ENCODE peak calls at places on chromosomes 13 and 19, in nine cellular contexts. One of them, this sample, is unnamed.

GRCh38 chr13:99812611-99813010 is 159.0 kb downstream of the ZIC5 start:
- DNase-seq in PC-3: peak
- DNase-seq in IMR-90: peak
- DNase-seq in natural killer cell: no peak
- DNase-seq in osteoblast: peak
- DNase-seq in glutamatergic neuron: no peak
- DNase-seq in BE2C: no peak
- DNase-seq in cardiac fibroblast: peak
- DNase-seq in mesothelial cell of epicardium: no peak
- DNase-seq in this sample: no peak

GRCh38 chr19:48053856-48054255 is 10.0 kb upstream of the CABP5 start:
- DNase-seq in BE2C: no peak
- DNase-seq in osteoblast: peak
- DNase-seq in IMR-90: no peak
- DNase-seq in glutamatergic neuron: no peak
- DNase-seq in natural killer cell: no peak
- DNase-seq in PC-3: no peak
- DNase-seq in cardiac fibroblast: no peak
- DNase-seq in mesothelial cell of epicardium: no peak
- DNase-seq in this sample: no peak

GRCh38 chr19:23273022-23273593 is 22.9 kb upstream of the ZNF724 start:
- DNase-seq in PC-3: no peak
- DNase-seq in natural killer cell: no peak
- DNase-seq in mesothelial cell of epicardium: no peak
- DNase-seq in cardiac fibroblast: peak
- DNase-seq in BE2C: no peak
- DNase-seq in glutamatergic neuron: no peak
- DNase-seq in osteoblast: no peak
- DNase-seq in IMR-90: no peak
- DNase-seq in this sample: no peak

GRCh38 chr19:42246869-42247630 is 4.6 kb upstream of the GSK3A start:
- DNase-seq in BE2C: no peak
- DNase-seq in natural killer cell: no peak
- DNase-seq in mesothelial cell of epicardium: no peak
- DNase-seq in osteoblast: peak
- DNase-seq in PC-3: no peak
- DNase-seq in glutamatergic neuron: no peak
- DNase-seq in IMR-90: peak
- DNase-seq in cardiac fibroblast: no peak
- DNase-seq in this sample: no peak

GRCh38 chr19:35856001-35856400 is 710 bp upstream of the KIRREL2 start:
- DNase-seq in osteoblast: no peak
- DNase-seq in mesothelial cell of epicardium: no peak
- DNase-seq in BE2C: no peak
- DNase-seq in cardiac fibroblast: no peak
- DNase-seq in natural killer cell: no peak
- DNase-seq in IMR-90: no peak
- DNase-seq in glutamatergic neuron: peak
- DNase-seq in PC-3: no peak
- DNase-seq in this sample: no peak

GRCh38 chr13:111243981-111244380 is 76.5 kb upstream of the TEX29 start:
- DNase-seq in IMR-90: no peak
- DNase-seq in natural killer cell: no peak
- DNase-seq in PC-3: no peak
- DNase-seq in osteoblast: no peak
- DNase-seq in cardiac fibroblast: no peak
- DNase-seq in glutamatergic neuron: no peak
- DNase-seq in mesothelial cell of epicardium: no peak
- DNase-seq in BE2C: no peak
- DNase-seq in this sample: no peak

GRCh38 chr13:31629085-31629785 is 110.1 kb upstream of the RXFP2 start:
- DNase-seq in glutamatergic neuron: no peak
- DNase-seq in PC-3: peak
- DNase-seq in natural killer cell: no peak
- DNase-seq in osteoblast: no peak
- DNase-seq in cardiac fibroblast: peak
- DNase-seq in mesothelial cell of epicardium: no peak
- DNase-seq in IMR-90: peak
- DNase-seq in BE2C: no peak
- DNase-seq in this sample: no peak

GRCh38 chr19:44611812-44612295 is 1.5 kb upstream of the IGSF23 start:
- DNase-seq in glutamatergic neuron: no peak
- DNase-seq in cardiac fibroblast: no peak
- DNase-seq in BE2C: no peak
- DNase-seq in PC-3: no peak
- DNase-seq in IMR-90: no peak
- DNase-seq in osteoblast: no peak
- DNase-seq in natural killer cell: no peak
- DNase-seq in mesothelial cell of epicardium: no peak
- DNase-seq in this sample: no peak

GRCh38 chr13:74662895-74663294 is 528.7 kb upstream of the KLF12 start:
- DNase-seq in cardiac fibroblast: no peak
- DNase-seq in natural killer cell: no peak
- DNase-seq in osteoblast: no peak
- DNase-seq in PC-3: no peak
- DNase-seq in mesothelial cell of epicardium: no peak
- DNase-seq in glutamatergic neuron: no peak
- DNase-seq in IMR-90: no peak
- DNase-seq in BE2C: peak
- DNase-seq in this sample: no peak

GRCh38 chr13:49731766-49732165 is 40.5 kb upstream of the EBPL start:
- DNase-seq in mesothelial cell of epicardium: no peak
- DNase-seq in natural killer cell: no peak
- DNase-seq in osteoblast: peak
- DNase-seq in glutamatergic neuron: no peak
- DNase-seq in cardiac fibroblast: peak
- DNase-seq in PC-3: peak
- DNase-seq in IMR-90: peak
- DNase-seq in BE2C: no peak
- DNase-seq in this sample: no peak

GRCh38 chr13:110506859-110507566 is 54.5 kb downstream of the RAB20 start:
- DNase-seq in cardiac fibroblast: peak
- DNase-seq in IMR-90: peak
- DNase-seq in osteoblast: peak
- DNase-seq in glutamatergic neuron: no peak
- DNase-seq in BE2C: no peak
- DNase-seq in mesothelial cell of epicardium: no peak
- DNase-seq in natural killer cell: no peak
- DNase-seq in PC-3: peak
- DNase-seq in this sample: no peak

GRCh38 chr13:61187471-61187870 is 228.2 kb downstream of the PCDH20 start:
- DNase-seq in IMR-90: no peak
- DNase-seq in mesothelial cell of epicardium: no peak
- DNase-seq in PC-3: peak
- DNase-seq in glutamatergic neuron: no peak
- DNase-seq in osteoblast: peak
- DNase-seq in natural killer cell: no peak
- DNase-seq in cardiac fibroblast: no peak
- DNase-seq in BE2C: no peak
- DNase-seq in this sample: no peak

GRCh38 chr13:52118095-52118494 is 10.8 kb downstream of the NEK5 start:
- DNase-seq in BE2C: no peak
- DNase-seq in osteoblast: no peak
- DNase-seq in IMR-90: no peak
- DNase-seq in natural killer cell: no peak
- DNase-seq in cardiac fibroblast: no peak
- DNase-seq in mesothelial cell of epicardium: no peak
- DNase-seq in glutamatergic neuron: no peak
- DNase-seq in PC-3: no peak
- DNase-seq in this sample: no peak

GRCh38 chr13:111521691-111522229 is 201.3 kb downstream of the TEX29 start:
- DNase-seq in natural killer cell: no peak
- DNase-seq in cardiac fibroblast: no peak
- DNase-seq in BE2C: no peak
- DNase-seq in mesothelial cell of epicardium: no peak
- DNase-seq in glutamatergic neuron: no peak
- DNase-seq in osteoblast: no peak
- DNase-seq in PC-3: no peak
- DNase-seq in IMR-90: no peak
- DNase-seq in this sample: no peak

GRCh38 chr13:51618626-51619025 is 34.4 kb downstream of the WDFY2 start:
- DNase-seq in natural killer cell: no peak
- DNase-seq in cardiac fibroblast: no peak
- DNase-seq in mesothelial cell of epicardium: no peak
- DNase-seq in IMR-90: no peak
- DNase-seq in osteoblast: no peak
- DNase-seq in glutamatergic neuron: no peak
- DNase-seq in PC-3: no peak
- DNase-seq in BE2C: no peak
- DNase-seq in this sample: no peak

GRCh38 chr13:76973920-76974617 is 17.8 kb upstream of the CLN5 start:
- DNase-seq in mesothelial cell of epicardium: no peak
- DNase-seq in IMR-90: no peak
- DNase-seq in natural killer cell: no peak
- DNase-seq in BE2C: no peak
- DNase-seq in cardiac fibroblast: no peak
- DNase-seq in glutamatergic neuron: no peak
- DNase-seq in osteoblast: no peak
- DNase-seq in PC-3: no peak
- DNase-seq in this sample: no peak

GRCh38 chr13:76976929-76977328 is 15.0 kb upstream of the CLN5 start:
- DNase-seq in cardiac fibroblast: no peak
- DNase-seq in IMR-90: no peak
- DNase-seq in glutamatergic neuron: no peak
- DNase-seq in BE2C: no peak
- DNase-seq in natural killer cell: no peak
- DNase-seq in mesothelial cell of epicardium: no peak
- DNase-seq in PC-3: no peak
- DNase-seq in osteoblast: no peak
- DNase-seq in this sample: no peak

GRCh38 chr13:76974618-76974975 is 17.3 kb upstream of the CLN5 start:
- DNase-seq in mesothelial cell of epicardium: no peak
- DNase-seq in IMR-90: no peak
- DNase-seq in osteoblast: no peak
- DNase-seq in PC-3: no peak
- DNase-seq in glutamatergic neuron: no peak
- DNase-seq in BE2C: no peak
- DNase-seq in natural killer cell: no peak
- DNase-seq in cardiac fibroblast: no peak
- DNase-seq in this sample: no peak

GRCh38 chr13:76975863-76976262 is 16.0 kb upstream of the CLN5 start:
- DNase-seq in BE2C: no peak
- DNase-seq in IMR-90: no peak
- DNase-seq in cardiac fibroblast: no peak
- DNase-seq in glutamatergic neuron: no peak
- DNase-seq in mesothelial cell of epicardium: no peak
- DNase-seq in natural killer cell: no peak
- DNase-seq in osteoblast: no peak
- DNase-seq in PC-3: no peak
- DNase-seq in this sample: no peak

DNA sequence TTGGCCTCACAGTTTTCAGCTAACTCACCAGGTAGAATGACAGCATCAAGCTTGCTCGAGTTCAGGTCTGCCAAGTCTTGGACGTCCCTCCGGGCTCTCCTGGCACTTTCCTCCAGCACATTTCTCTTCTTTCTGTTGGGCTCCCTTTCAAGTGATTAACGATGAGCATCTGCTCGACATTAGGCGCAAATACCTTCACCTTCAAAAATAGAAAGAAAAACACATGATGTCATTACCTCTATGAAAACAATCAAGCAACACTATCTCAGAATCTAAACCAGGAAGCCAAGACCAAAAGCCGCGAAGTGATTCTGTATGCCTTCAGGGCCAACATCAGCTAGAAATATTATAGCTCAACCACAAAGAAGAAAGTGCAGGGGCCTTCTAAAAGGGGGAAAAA is 15.4 kb upstream of the CLN5 start:
- DNase-seq in IMR-90: no peak
- DNase-seq in osteoblast: no peak
- DNase-seq in BE2C: no peak
- DNase-seq in glutamatergic neuron: no peak
- DNase-seq in natural killer cell: no peak
- DNase-seq in PC-3: no peak
- DNase-seq in cardiac fibroblast: no peak
- DNase-seq in mesothelial cell of epicardium: no peak
- DNase-seq in this sample: no peak
- TF ChIP-seq CTCF in IMR-90: no peak
- TF ChIP-seq CTCF in osteoblast: no peak
- TF ChIP-seq CTCF in BE2C: no peak
- TF ChIP-seq CTCF in glutamatergic neuron: no peak
- TF ChIP-seq CTCF in natural killer cell: no peak
- TF ChIP-seq CTCF in PC-3: no peak
- TF ChIP-seq CTCF in cardiac fibroblast: no peak
- TF ChIP-seq CTCF in mesothelial cell of epicardium: no peak
- TF ChIP-seq CTCF in this sample: no peak

DNA sequence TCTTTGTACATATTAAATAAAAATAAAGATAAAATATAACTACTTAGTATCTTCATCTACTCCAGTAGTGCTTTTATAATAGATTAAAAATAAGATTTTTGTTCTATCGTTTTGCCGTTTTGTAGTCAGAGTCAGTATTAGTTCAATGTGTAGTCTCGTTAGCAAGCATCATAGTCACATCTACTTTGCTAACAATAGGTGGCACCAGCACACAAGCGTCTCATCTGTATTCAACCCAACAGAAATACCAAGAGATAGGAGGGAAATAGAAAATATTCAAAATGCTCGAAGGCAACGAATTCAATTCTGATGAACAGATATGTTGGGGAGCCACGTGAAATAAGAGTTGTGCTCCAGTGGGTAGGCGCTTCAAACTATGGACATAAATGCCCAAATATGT is 21.4 kb upstream of the MICU2 start:
- DNase-seq in BE2C: peak
- DNase-seq in natural killer cell: no peak
- DNase-seq in glutamatergic neuron: no peak
- DNase-seq in cardiac fibroblast: peak
- DNase-seq in PC-3: peak
- DNase-seq in osteoblast: no peak
- DNase-seq in mesothelial cell of epicardium: no peak
- DNase-seq in IMR-90: peak
- DNase-seq in this sample: no peak
- TF ChIP-seq CTCF in BE2C: peak
- TF ChIP-seq CTCF in natural killer cell: no peak
- TF ChIP-seq CTCF in glutamatergic neuron: no peak
- TF ChIP-seq CTCF in cardiac fibroblast: peak
- TF ChIP-seq CTCF in PC-3: peak
- TF ChIP-seq CTCF in osteoblast: peak
- TF ChIP-seq CTCF in mesothelial cell of epicardium: no peak
- TF ChIP-seq CTCF in IMR-90: peak
- TF ChIP-seq CTCF in this sample: no peak

GRCh38 chr19:3669134-3669436 is 31.2 kb downstream of the PIP5K1C start:
- DNase-seq in natural killer cell: no peak
- DNase-seq in BE2C: no peak
- DNase-seq in glutamatergic neuron: no peak
- DNase-seq in IMR-90: no peak
- DNase-seq in PC-3: no peak
- DNase-seq in osteoblast: no peak
- DNase-seq in mesothelial cell of epicardium: no peak
- DNase-seq in cardiac fibroblast: no peak
- DNase-seq in this sample: no peak
- TF ChIP-seq CTCF in natural killer cell: no peak
- TF ChIP-seq CTCF in BE2C: no peak
- TF ChIP-seq CTCF in glutamatergic neuron: no peak
- TF ChIP-seq CTCF in IMR-90: no peak
- TF ChIP-seq CTCF in PC-3: no peak
- TF ChIP-seq CTCF in osteoblast: no peak
- TF ChIP-seq CTCF in mesothelial cell of epicardium: no peak
- TF ChIP-seq CTCF in cardiac fibroblast: no peak
- TF ChIP-seq CTCF in this sample: no peak

DNA sequence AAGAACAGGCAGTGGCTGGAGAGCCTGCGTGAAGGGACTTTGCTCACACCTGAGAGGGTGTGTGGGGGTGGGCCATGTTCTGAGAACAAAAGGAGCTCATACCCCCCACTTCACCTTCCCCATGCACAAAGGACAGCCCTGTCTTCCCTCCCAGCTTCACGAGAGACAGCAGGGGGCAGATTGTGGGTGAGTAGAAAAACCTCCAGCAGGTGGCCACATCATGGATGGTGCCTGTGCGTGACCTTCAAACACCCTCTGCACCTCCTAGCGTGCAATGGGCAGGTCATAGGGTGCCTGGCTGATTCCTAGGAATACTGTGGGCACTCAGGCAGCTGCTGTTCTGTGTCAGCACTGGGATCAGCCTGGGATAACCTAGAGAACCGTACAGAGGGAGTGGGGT is 36.3 kb upstream of the PSG9 start:
- DNase-seq in PC-3: no peak
- DNase-seq in natural killer cell: no peak
- DNase-seq in glutamatergic neuron: no peak
- DNase-seq in mesothelial cell of epicardium: no peak
- DNase-seq in BE2C: no peak
- DNase-seq in osteoblast: no peak
- DNase-seq in cardiac fibroblast: no peak
- DNase-seq in IMR-90: no peak
- DNase-seq in this sample: no peak
- TF ChIP-seq CTCF in PC-3: peak
- TF ChIP-seq CTCF in natural killer cell: no peak
- TF ChIP-seq CTCF in glutamatergic neuron: no peak
- TF ChIP-seq CTCF in mesothelial cell of epicardium: no peak
- TF ChIP-seq CTCF in BE2C: no peak
- TF ChIP-seq CTCF in osteoblast: no peak
- TF ChIP-seq CTCF in cardiac fibroblast: peak
- TF ChIP-seq CTCF in IMR-90: no peak
- TF ChIP-seq CTCF in this sample: no peak

This sample was measured in activated B cell treated with CpG ODN at 0.5 μM for 24 hours.